ENCODE peak calls at places on chromosomes 12 and 14, in eight cellular contexts. V, D, A, S, T, O, H and M are unnamed samples.
A peak's percentile ranks its signal among the peaks of the same experiment; 100 is the strongest.

GRCh38 chr12:48199784-48200198 is 3.3 kb downstream of the OR10AD1 start:
- DNase-seq in A (no peak), O (no peak), D (peak; percentile 55), V (no peak), H (no peak), S (peak; percentile 54), T (peak; percentile 72), M (no peak)

GRCh38 chr12:1500095-1500801 is 94.1 kb downstream of the FBXL14 start:
- DNase-seq in A (no peak), S (no peak), H (no peak), T (peak; percentile 79), D (no peak), O (no peak), V (no peak), M (no peak)

GRCh38 chr14:63922696-63923421 is 70.1 kb downstream of the SYNE2 start:
- DNase-seq in D (peak; percentile 69), S (peak; percentile 83), A (no peak), O (no peak), H (no peak), T (peak; percentile 88), V (no peak), M (no peak)

GRCh38 chr12:48924617-48925217 is 575 bp downstream of the FKBP11 start:
- DNase-seq in D (peak; percentile 72), V (peak; percentile 58), A (peak; percentile 29), T (peak; percentile 62), S (peak; percentile 51), H (peak; percentile 69), O (peak; percentile 51), M (peak; percentile 64)

GRCh38 chr12:92973614-92974013 is 44.5 kb upstream of the EEA1 start:
- DNase-seq in D (peak; percentile 31), T (peak; percentile 62), A (no peak), S (no peak), H (no peak), O (no peak), V (no peak), M (no peak)

GRCh38 chr12:51009038-51009437 is 17.1 kb downstream of the SLC11A2 start:
- DNase-seq in D (peak; percentile 90), O (no peak), H (no peak), S (peak; percentile 71), T (no peak), A (peak; percentile 79), V (no peak), M (no peak)

GRCh38 chr12:69056743-69057515 is 124.0 kb upstream of the CPM start:
- DNase-seq in O (no peak), A (no peak), S (no peak), D (no peak), V (no peak), H (no peak), T (no peak), M (no peak)

GRCh38 chr12:120710805-120711296 is 593 bp downstream of the UNC119B start:
- DNase-seq in S (no peak), O (peak; percentile 34), D (peak; percentile 51), H (peak; percentile 45), A (no peak), T (no peak), V (peak; percentile 65), M (peak; percentile 20)

GRCh38 chr12:59895161-59895785 is 299.4 kb downstream of the SLC16A7 start:
- DNase-seq in D (no peak), A (no peak), V (no peak), T (no peak), H (no peak), S (no peak), O (no peak), M (no peak)

GRCh38 chr12:53306826-53307225 is 7.3 kb downstream of the MYG1 start:
- DNase-seq in A (no peak), D (no peak), H (no peak), S (no peak), T (no peak), O (no peak), V (no peak), M (no peak)

GRCh38 chr14:67583711-67584644 is 16.1 kb downstream of the PIGH start:
- DNase-seq in D (no peak), A (no peak), T (peak; percentile 56), O (peak; percentile 32), V (peak; percentile 70), S (peak; percentile 46), H (peak; percentile 29), M (peak; percentile 59)

GRCh38 chr14:24179961-24180726 is 8.3 kb downstream of the REC8 start:
- DNase-seq in H (no peak), A (no peak), O (no peak), S (no peak), T (no peak), V (no peak), D (no peak), M (no peak)

GRCh38 chr12:122523280-122523679 is 3.5 kb downstream of the RSRC2 start:
- DNase-seq in H (no peak), T (peak; percentile 32), V (no peak), A (no peak), D (peak; percentile 46), S (no peak), O (no peak), M (no peak)

GRCh38 chr14:29039171-29039570 is 272.6 kb downstream of the FOXG1 start:
- DNase-seq in V (no peak), H (peak; percentile 8), A (no peak), D (no peak), O (no peak), T (no peak), S (no peak), M (no peak)

GRCh38 chr14:65594153-65594881 is 181.8 kb downstream of the FUT8 start:
- DNase-seq in H (peak; percentile 55), A (no peak), D (peak; percentile 41), T (peak; percentile 39), O (peak; percentile 29), V (peak; percentile 48), S (peak; percentile 38), M (no peak)

GRCh38 chr12:67068773-67069450 is 200.2 kb upstream of the CAND1 start:
- DNase-seq in T (peak; percentile 67), O (peak; percentile 50), D (no peak), V (peak; percentile 83), A (no peak), S (peak; percentile 60), H (peak; percentile 63), M (peak; percentile 62)

GRCh38 chr14:69648480-69649414 is 37.4 kb downstream of the SUSD6 start:
- DNase-seq in H (no peak), V (no peak), T (peak; percentile 60), S (no peak), O (no peak), A (no peak), D (no peak), M (no peak)

GRCh38 chr14:70622111-70622712 is 19.5 kb upstream of the TTC9 start:
- DNase-seq in T (peak; percentile 58), A (no peak), D (peak; percentile 34), H (peak; percentile 66), V (peak; percentile 69), O (peak; percentile 21), S (peak; percentile 47), M (peak; percentile 68)

GRCh38 chr14:39266871-39267591 is 33.3 kb downstream of the MIA2 start:
- DNase-seq in A (peak; percentile 77), V (peak; percentile 81), S (peak; percentile 68), H (peak; percentile 82), T (peak; percentile 90), D (peak; percentile 86), O (peak; percentile 62), M (peak; percentile 77)

GRCh38 chr14:101761032-101761880 is at the start of gene PPP2R5C:
- DNase-seq in T (peak; percentile 91), S (peak; percentile 89), A (peak; percentile 89), O (peak; percentile 87), V (peak; percentile 96), D (peak; percentile 95), H (peak; percentile 83), M (peak; percentile 90)
- TF ChIP-seq CTCF in T (no peak), S (no peak), A (no peak), O (no peak), V (no peak), D (no peak), H (no peak), M (no peak)

GRCh38 chr12:27733791-27734190 is 23.2 kb downstream of the MRPS35 start:
- DNase-seq in V (no peak), T (no peak), O (no peak), S (no peak), A (no peak), H (no peak), D (no peak), M (no peak)

GRCh38 chr12:27732281-27732680 is 21.6 kb downstream of the MRPS35 start:
- DNase-seq in V (no peak), D (no peak), O (no peak), S (no peak), A (no peak), T (peak; percentile 42), H (peak; percentile 34), M (no peak)

GRCh38 chr12:27730097-27730588 is 19.5 kb downstream of the MRPS35 start:
- DNase-seq in S (no peak), A (no peak), T (no peak), D (no peak), O (no peak), H (no peak), V (no peak), M (no peak)

GRCh38 chr12:27733052-27733656 is 22.5 kb downstream of the MRPS35 start:
- DNase-seq in D (no peak), V (peak; percentile 29), T (peak; percentile 55), O (no peak), H (no peak), S (no peak), A (no peak), M (no peak)
- TF ChIP-seq CTCF in D (peak; percentile 77), V (peak; percentile 95), T (peak; percentile 93), O (peak; percentile 99), H (peak; percentile 49), S (peak; percentile 68), A (peak; percentile 78), M (peak; percentile 58)

GRCh38 chr12:70177637-70178036 is 65.6 kb upstream of the CNOT2 start:
- DNase-seq in H (no peak), A (no peak), T (no peak), D (no peak), V (no peak), S (no peak), O (no peak), M (no peak)
- TF ChIP-seq CTCF in H (no peak), A (no peak), T (no peak), D (no peak), V (no peak), S (no peak), O (no peak), M (no peak)

GRCh38 chr12:19643635-19644034 is 204.3 kb downstream of the AEBP2 start:
- DNase-seq in D (peak; percentile 30), T (peak; percentile 69), O (no peak), S (no peak), H (no peak), A (no peak), V (peak; percentile 87), M (peak; percentile 12)
- TF ChIP-seq CTCF in D (peak; percentile 49), T (peak; percentile 54), O (peak; percentile 64), S (peak; percentile 61), H (no peak), A (peak; percentile 71), V (peak; percentile 74), M (no peak)

DNA sequence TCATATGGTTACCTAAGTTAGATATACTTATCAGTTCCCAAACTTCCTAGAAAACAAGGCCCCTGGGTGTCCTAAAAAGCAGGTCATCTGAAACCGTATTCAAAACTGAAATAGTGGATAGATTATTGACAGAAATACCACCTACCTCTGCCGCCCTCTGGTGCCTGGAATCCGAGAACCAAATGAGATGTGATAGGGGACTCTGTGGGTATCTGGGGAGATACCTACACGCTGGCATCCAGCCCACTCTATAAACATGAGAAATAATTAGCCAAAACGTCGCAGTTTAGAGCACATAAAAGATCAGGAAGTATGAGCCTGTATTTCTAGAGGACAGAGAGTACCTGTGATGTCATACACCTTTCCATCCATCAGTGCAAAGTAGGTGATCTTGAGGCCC is 4.4 kb downstream of the ORMDL2 start:
- DNase-seq in T (peak; percentile 44), A (no peak), O (no peak), H (peak; percentile 52), V (peak; percentile 28), D (no peak), S (no peak), M (peak; percentile 23)
- TF ChIP-seq CTCF in T (peak; percentile 56), A (no peak), O (peak; percentile 51), H (no peak), V (peak; percentile 52), D (no peak), S (no peak), M (no peak)